ENCODE peak calls at places on chromosome 20, in four cellular contexts. One of them, this sample, is unnamed.
A peak's percentile ranks its signal among the peaks of the same experiment; 100 is the strongest.

GRCh38 chr20:22390543-22390903 is 193.8 kb downstream of the FOXA2 start:
- DNase-seq in smooth muscle cell of the brain vasculature: no peak
- DNase-seq in fibroblast of lung: no peak
- DNase-seq in neuronal stem cell: no peak
- DNase-seq in this sample: no peak

GRCh38 chr20:48142258-48142657 is 357.0 kb upstream of the SULF2 start:
- DNase-seq in smooth muscle cell of the brain vasculature: no peak
- DNase-seq in fibroblast of lung: no peak
- DNase-seq in neuronal stem cell: peak; percentile 46
- DNase-seq in this sample: no peak

GRCh38 chr20:47466193-47466592 is 35.5 kb upstream of the NCOA3 start:
- DNase-seq in smooth muscle cell of the brain vasculature: no peak
- DNase-seq in fibroblast of lung: no peak
- DNase-seq in neuronal stem cell: no peak
- DNase-seq in this sample: no peak

GRCh38 chr20:2527762-2528161 is 8.6 kb upstream of the TMC2 start:
- DNase-seq in smooth muscle cell of the brain vasculature: no peak
- DNase-seq in fibroblast of lung: no peak
- DNase-seq in neuronal stem cell: no peak
- DNase-seq in this sample: no peak

GRCh38 chr20:34269996-34270627 is 28.9 kb downstream of the ASIP start:
- DNase-seq in smooth muscle cell of the brain vasculature: peak; percentile 90
- DNase-seq in fibroblast of lung: no peak
- DNase-seq in neuronal stem cell: no peak
- DNase-seq in this sample: no peak

GRCh38 chr20:2331901-2332565 is 36.2 kb downstream of the TGM3 start:
- DNase-seq in smooth muscle cell of the brain vasculature: no peak
- DNase-seq in fibroblast of lung: no peak
- DNase-seq in neuronal stem cell: no peak
- DNase-seq in this sample: no peak

GRCh38 chr20:25031241-25031640 is 26.7 kb downstream of the ACSS1 start:
- DNase-seq in smooth muscle cell of the brain vasculature: no peak
- DNase-seq in fibroblast of lung: no peak
- DNase-seq in neuronal stem cell: no peak
- DNase-seq in this sample: no peak

GRCh38 chr20:24987873-24988835 is 4.4 kb downstream of the APMAP start:
- DNase-seq in smooth muscle cell of the brain vasculature: no peak
- DNase-seq in fibroblast of lung: no peak
- DNase-seq in neuronal stem cell: no peak
- DNase-seq in this sample: no peak

GRCh38 chr20:19785173-19785799 is 27.2 kb downstream of the RIN2 start:
- DNase-seq in smooth muscle cell of the brain vasculature: no peak
- DNase-seq in fibroblast of lung: peak; percentile 72
- DNase-seq in neuronal stem cell: no peak
- DNase-seq in this sample: no peak

GRCh38 chr20:14616003-14616402 is 278.6 kb upstream of the FLRT3 start:
- DNase-seq in smooth muscle cell of the brain vasculature: no peak
- DNase-seq in fibroblast of lung: no peak
- DNase-seq in neuronal stem cell: no peak
- DNase-seq in this sample: no peak

GRCh38 chr20:37518606-37519507 is 2.2 kb upstream of the NNAT start:
- DNase-seq in smooth muscle cell of the brain vasculature: peak; percentile 53
- DNase-seq in fibroblast of lung: no peak
- DNase-seq in neuronal stem cell: no peak
- DNase-seq in this sample: peak; percentile 24

GRCh38 chr20:59604770-59605665 is 678 bp downstream of the PHACTR3 start:
- DNase-seq in smooth muscle cell of the brain vasculature: no peak
- DNase-seq in fibroblast of lung: no peak
- DNase-seq in neuronal stem cell: peak; percentile 18
- DNase-seq in this sample: peak; percentile 33

GRCh38 chr20:24485981-24486380 is 16.6 kb downstream of the SYNDIG1 start:
- DNase-seq in smooth muscle cell of the brain vasculature: no peak
- DNase-seq in fibroblast of lung: no peak
- DNase-seq in neuronal stem cell: no peak
- DNase-seq in this sample: no peak

GRCh38 chr20:1310506-1311190 is 18.3 kb downstream of the SDCBP2 start:
- DNase-seq in smooth muscle cell of the brain vasculature: no peak
- DNase-seq in fibroblast of lung: no peak
- DNase-seq in neuronal stem cell: no peak
- DNase-seq in this sample: no peak

GRCh38 chr20:22690000-22690399 is 105.6 kb upstream of the FOXA2 start:
- DNase-seq in smooth muscle cell of the brain vasculature: no peak
- DNase-seq in fibroblast of lung: no peak
- DNase-seq in neuronal stem cell: no peak
- DNase-seq in this sample: no peak

GRCh38 chr20:62708591-62709536 is at the start of gene NTSR1:
- DNase-seq in smooth muscle cell of the brain vasculature: no peak
- DNase-seq in fibroblast of lung: peak; percentile 9
- DNase-seq in neuronal stem cell: no peak
- DNase-seq in this sample: no peak

GRCh38 chr20:59835448-59836395 is 97.7 kb downstream of the SYCP2 start:
- DNase-seq in smooth muscle cell of the brain vasculature: peak; percentile 24
- DNase-seq in fibroblast of lung: peak; percentile 38
- DNase-seq in neuronal stem cell: peak; percentile 49
- DNase-seq in this sample: peak; percentile 43